ENCODE peak calls at places on chromosomes 16 and 17, in eight cellular contexts. One of them, this sample, is unnamed.

GRCh38 chr16:84190731-84191388 is at the start of gene ADAD2:
- DNase-seq in brain microvascular endothelial cell: no peak
- DNase-seq in lower lobe of right lung: no peak
- DNase-seq in GM13976: no peak
- DNase-seq in type B pancreatic cell: no peak
- DNase-seq in HCT116: peak
- DNase-seq in CD8-positive, alpha-beta T cell: no peak
- DNase-seq in activated B cell treated with CpG ODN at 0.5 μM for 24 hours: no peak
- DNase-seq in this sample: no peak

GRCh38 chr16:83253526-83253925 is 554.3 kb upstream of the HSBP1 start:
- DNase-seq in lower lobe of right lung: no peak
- DNase-seq in brain microvascular endothelial cell: no peak
- DNase-seq in GM13976: no peak
- DNase-seq in activated B cell treated with CpG ODN at 0.5 μM for 24 hours: no peak
- DNase-seq in type B pancreatic cell: no peak
- DNase-seq in CD8-positive, alpha-beta T cell: no peak
- DNase-seq in HCT116: no peak
- DNase-seq in this sample: no peak

GRCh38 chr16:54630284-54630967 is 300.2 kb upstream of the IRX5 start:
- DNase-seq in activated B cell treated with CpG ODN at 0.5 μM for 24 hours: no peak
- DNase-seq in brain microvascular endothelial cell: peak
- DNase-seq in GM13976: no peak
- DNase-seq in CD8-positive, alpha-beta T cell: no peak
- DNase-seq in HCT116: no peak
- DNase-seq in lower lobe of right lung: no peak
- DNase-seq in type B pancreatic cell: no peak
- DNase-seq in this sample: no peak

GRCh38 chr17:38326996-38327792 is 16.6 kb downstream of the GPR179 start:
- DNase-seq in CD8-positive, alpha-beta T cell: no peak
- DNase-seq in activated B cell treated with CpG ODN at 0.5 μM for 24 hours: no peak
- DNase-seq in lower lobe of right lung: no peak
- DNase-seq in GM13976: no peak
- DNase-seq in type B pancreatic cell: no peak
- DNase-seq in brain microvascular endothelial cell: no peak
- DNase-seq in HCT116: no peak
- DNase-seq in this sample: no peak

GRCh38 chr16:8867483-8868271 is 1.1 kb downstream of the CARHSP1 start:
- DNase-seq in GM13976: no peak
- DNase-seq in CD8-positive, alpha-beta T cell: no peak
- DNase-seq in lower lobe of right lung: no peak
- DNase-seq in activated B cell treated with CpG ODN at 0.5 μM for 24 hours: no peak
- DNase-seq in HCT116: no peak
- DNase-seq in type B pancreatic cell: no peak
- DNase-seq in brain microvascular endothelial cell: no peak
- DNase-seq in this sample: no peak

GRCh38 chr16:88633684-88634140 is 4.7 kb upstream of the IL17C start:
- DNase-seq in CD8-positive, alpha-beta T cell: peak
- DNase-seq in lower lobe of right lung: peak
- DNase-seq in activated B cell treated with CpG ODN at 0.5 μM for 24 hours: peak
- DNase-seq in HCT116: no peak
- DNase-seq in type B pancreatic cell: no peak
- DNase-seq in GM13976: peak
- DNase-seq in brain microvascular endothelial cell: peak
- DNase-seq in this sample: no peak

GRCh38 chr16:29779474-29779873 is 1.4 kb downstream of the ZG16 start:
- DNase-seq in type B pancreatic cell: no peak
- DNase-seq in HCT116: no peak
- DNase-seq in activated B cell treated with CpG ODN at 0.5 μM for 24 hours: no peak
- DNase-seq in GM13976: no peak
- DNase-seq in brain microvascular endothelial cell: no peak
- DNase-seq in CD8-positive, alpha-beta T cell: no peak
- DNase-seq in lower lobe of right lung: no peak
- DNase-seq in this sample: no peak

GRCh38 chr16:89291355-89291754 is 73.9 kb downstream of the ZNF778 start:
- DNase-seq in activated B cell treated with CpG ODN at 0.5 μM for 24 hours: no peak
- DNase-seq in CD8-positive, alpha-beta T cell: no peak
- DNase-seq in brain microvascular endothelial cell: no peak
- DNase-seq in GM13976: no peak
- DNase-seq in HCT116: no peak
- DNase-seq in type B pancreatic cell: no peak
- DNase-seq in lower lobe of right lung: no peak
- DNase-seq in this sample: no peak

GRCh38 chr16:50498756-50499155 is 49.4 kb upstream of the NKD1 start:
- DNase-seq in lower lobe of right lung: no peak
- DNase-seq in CD8-positive, alpha-beta T cell: no peak
- DNase-seq in HCT116: no peak
- DNase-seq in activated B cell treated with CpG ODN at 0.5 μM for 24 hours: no peak
- DNase-seq in GM13976: no peak
- DNase-seq in type B pancreatic cell: peak
- DNase-seq in brain microvascular endothelial cell: no peak
- DNase-seq in this sample: no peak

GRCh38 chr17:8001976-8002645 is at the start of gene GUCY2D:
- DNase-seq in HCT116: no peak
- DNase-seq in brain microvascular endothelial cell: no peak
- DNase-seq in type B pancreatic cell: no peak
- DNase-seq in GM13976: peak
- DNase-seq in CD8-positive, alpha-beta T cell: no peak
- DNase-seq in lower lobe of right lung: no peak
- DNase-seq in activated B cell treated with CpG ODN at 0.5 μM for 24 hours: no peak
- DNase-seq in this sample: no peak

GRCh38 chr17:81329279-81329926 is 34.3 kb upstream of the SLC38A10 start:
- DNase-seq in activated B cell treated with CpG ODN at 0.5 μM for 24 hours: no peak
- DNase-seq in brain microvascular endothelial cell: peak
- DNase-seq in HCT116: peak
- DNase-seq in CD8-positive, alpha-beta T cell: no peak
- DNase-seq in GM13976: peak
- DNase-seq in type B pancreatic cell: peak
- DNase-seq in lower lobe of right lung: peak
- DNase-seq in this sample: peak

GRCh38 chr16:13994239-13995106 is 74.5 kb downstream of the ERCC4 start:
- DNase-seq in brain microvascular endothelial cell: no peak
- DNase-seq in lower lobe of right lung: no peak
- DNase-seq in HCT116: no peak
- DNase-seq in GM13976: no peak
- DNase-seq in CD8-positive, alpha-beta T cell: no peak
- DNase-seq in activated B cell treated with CpG ODN at 0.5 μM for 24 hours: no peak
- DNase-seq in type B pancreatic cell: peak
- DNase-seq in this sample: no peak

GRCh38 chr16:88558457-88559442 is 11.5 kb upstream of the ZC3H18 start:
- DNase-seq in HCT116: peak
- DNase-seq in GM13976: no peak
- DNase-seq in activated B cell treated with CpG ODN at 0.5 μM for 24 hours: no peak
- DNase-seq in lower lobe of right lung: peak
- DNase-seq in brain microvascular endothelial cell: peak
- DNase-seq in CD8-positive, alpha-beta T cell: no peak
- DNase-seq in type B pancreatic cell: no peak
- DNase-seq in this sample: no peak

GRCh38 chr17:67544364-67544763 is 167.3 kb downstream of the PITPNC1 start:
- DNase-seq in lower lobe of right lung: no peak
- DNase-seq in GM13976: no peak
- DNase-seq in HCT116: no peak
- DNase-seq in activated B cell treated with CpG ODN at 0.5 μM for 24 hours: no peak
- DNase-seq in brain microvascular endothelial cell: no peak
- DNase-seq in CD8-positive, alpha-beta T cell: no peak
- DNase-seq in type B pancreatic cell: no peak
- DNase-seq in this sample: no peak

GRCh38 chr17:67542219-67543114 is 165.4 kb downstream of the PITPNC1 start:
- DNase-seq in CD8-positive, alpha-beta T cell: no peak
- DNase-seq in HCT116: no peak
- DNase-seq in type B pancreatic cell: no peak
- DNase-seq in activated B cell treated with CpG ODN at 0.5 μM for 24 hours: no peak
- DNase-seq in lower lobe of right lung: no peak
- DNase-seq in GM13976: no peak
- DNase-seq in brain microvascular endothelial cell: no peak
- DNase-seq in this sample: no peak

GRCh38 chr17:67548693-67549092 is 169.0 kb upstream of the NOL11 start:
- DNase-seq in CD8-positive, alpha-beta T cell: no peak
- DNase-seq in type B pancreatic cell: no peak
- DNase-seq in GM13976: no peak
- DNase-seq in HCT116: no peak
- DNase-seq in activated B cell treated with CpG ODN at 0.5 μM for 24 hours: no peak
- DNase-seq in brain microvascular endothelial cell: no peak
- DNase-seq in lower lobe of right lung: no peak
- DNase-seq in this sample: no peak

GRCh38 chr17:67549787-67550186 is 167.9 kb upstream of the NOL11 start:
- DNase-seq in HCT116: no peak
- DNase-seq in type B pancreatic cell: no peak
- DNase-seq in GM13976: no peak
- DNase-seq in brain microvascular endothelial cell: no peak
- DNase-seq in activated B cell treated with CpG ODN at 0.5 μM for 24 hours: no peak
- DNase-seq in CD8-positive, alpha-beta T cell: no peak
- DNase-seq in lower lobe of right lung: no peak
- DNase-seq in this sample: no peak

DNA sequence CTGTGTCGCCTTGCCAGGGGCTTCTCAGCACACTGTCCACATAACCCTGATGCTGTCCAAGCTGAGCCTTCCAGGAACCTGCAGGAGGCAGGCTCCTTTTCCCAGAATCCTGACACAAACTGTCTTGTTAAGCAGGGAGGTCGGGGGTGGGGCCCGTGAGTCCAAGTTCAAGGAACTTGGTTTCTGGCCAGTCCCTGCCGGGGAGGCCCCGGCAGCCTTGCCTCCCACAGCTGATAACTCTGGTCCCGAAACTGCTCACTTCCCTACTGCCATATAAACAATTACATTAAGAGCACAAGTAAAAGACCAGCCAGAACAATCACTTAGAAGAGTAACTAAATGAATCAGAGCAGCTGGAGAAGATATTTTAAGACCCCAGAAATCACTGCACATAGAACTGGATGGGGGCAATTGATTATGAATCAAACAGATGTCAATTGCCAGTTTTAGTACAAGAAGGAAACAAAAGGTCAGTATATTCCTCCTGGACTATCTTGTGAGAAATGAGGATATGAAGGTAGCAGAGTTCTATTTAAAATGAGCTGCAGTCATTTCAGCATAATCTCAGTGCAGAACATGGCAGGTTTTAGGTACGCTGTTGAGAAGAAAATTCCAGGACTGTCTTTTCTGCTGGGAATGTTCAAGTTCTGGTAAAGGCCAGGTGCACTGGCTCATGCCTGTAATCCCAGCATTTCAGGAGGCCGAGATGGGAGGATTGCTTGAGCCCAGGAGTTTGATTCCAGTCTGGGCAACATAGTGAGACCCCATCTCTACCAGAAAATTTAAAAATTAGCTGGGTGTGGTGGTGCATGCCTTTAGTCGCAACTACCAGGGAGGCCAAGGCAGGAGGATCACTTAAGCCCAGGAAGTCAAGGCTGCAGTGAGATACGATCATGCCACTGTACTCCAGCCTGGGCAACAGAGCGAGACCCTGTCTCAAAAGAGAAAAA is 169.8 kb downstream of the PITPNC1 start:
- DNase-seq in HCT116: no peak
- DNase-seq in CD8-positive, alpha-beta T cell: no peak
- DNase-seq in GM13976: peak
- DNase-seq in type B pancreatic cell: no peak
- DNase-seq in activated B cell treated with CpG ODN at 0.5 μM for 24 hours: no peak
- DNase-seq in brain microvascular endothelial cell: peak
- DNase-seq in lower lobe of right lung: peak
- DNase-seq in this sample: no peak
- TF ChIP-seq CTCF in HCT116: no peak
- TF ChIP-seq CTCF in CD8-positive, alpha-beta T cell: no peak
- TF ChIP-seq CTCF in GM13976: no peak
- TF ChIP-seq CTCF in type B pancreatic cell: no peak
- TF ChIP-seq CTCF in activated B cell treated with CpG ODN at 0.5 μM for 24 hours: no peak
- TF ChIP-seq CTCF in brain microvascular endothelial cell: peak
- TF ChIP-seq CTCF in lower lobe of right lung: no peak
- TF ChIP-seq CTCF in this sample: no peak

GRCh38 chr17:54426287-54426886 is 474.3 kb upstream of the TOM1L1 start:
- DNase-seq in HCT116: no peak
- DNase-seq in lower lobe of right lung: no peak
- DNase-seq in activated B cell treated with CpG ODN at 0.5 μM for 24 hours: no peak
- DNase-seq in type B pancreatic cell: no peak
- DNase-seq in brain microvascular endothelial cell: no peak
- DNase-seq in CD8-positive, alpha-beta T cell: no peak
- DNase-seq in GM13976: no peak
- DNase-seq in this sample: no peak
- TF ChIP-seq CTCF in HCT116: peak
- TF ChIP-seq CTCF in lower lobe of right lung: peak
- TF ChIP-seq CTCF in activated B cell treated with CpG ODN at 0.5 μM for 24 hours: no peak
- TF ChIP-seq CTCF in type B pancreatic cell: peak
- TF ChIP-seq CTCF in brain microvascular endothelial cell: no peak
- TF ChIP-seq CTCF in CD8-positive, alpha-beta T cell: no peak
- TF ChIP-seq CTCF in GM13976: peak
- TF ChIP-seq CTCF in this sample: no peak

DNA sequence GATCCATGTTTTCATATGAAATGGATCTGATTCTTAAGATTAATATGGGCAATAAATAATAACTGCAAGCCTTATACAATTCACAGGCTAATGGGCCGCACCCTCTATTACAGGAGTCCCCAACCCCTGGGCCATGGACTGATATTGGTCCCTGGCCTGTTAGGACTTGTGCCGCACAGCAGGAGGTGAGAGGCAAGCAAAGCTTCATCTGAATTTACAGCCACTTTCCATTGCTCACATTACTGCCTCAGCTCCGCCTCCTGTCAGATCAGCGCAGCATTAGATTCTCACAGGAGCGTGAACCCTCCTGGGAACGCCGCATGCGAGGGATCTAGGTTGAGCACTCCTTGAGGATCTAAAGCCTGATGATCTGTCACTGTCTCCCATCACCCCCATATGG is 26.8 kb downstream of the METTL16 start:
- DNase-seq in lower lobe of right lung: no peak
- DNase-seq in GM13976: no peak
- DNase-seq in HCT116: no peak
- DNase-seq in CD8-positive, alpha-beta T cell: no peak
- DNase-seq in brain microvascular endothelial cell: no peak
- DNase-seq in type B pancreatic cell: no peak
- DNase-seq in activated B cell treated with CpG ODN at 0.5 μM for 24 hours: no peak
- DNase-seq in this sample: no peak
- TF ChIP-seq CTCF in lower lobe of right lung: no peak
- TF ChIP-seq CTCF in GM13976: no peak
- TF ChIP-seq CTCF in HCT116: no peak
- TF ChIP-seq CTCF in CD8-positive, alpha-beta T cell: no peak
- TF ChIP-seq CTCF in brain microvascular endothelial cell: no peak
- TF ChIP-seq CTCF in type B pancreatic cell: no peak
- TF ChIP-seq CTCF in activated B cell treated with CpG ODN at 0.5 μM for 24 hours: no peak
- TF ChIP-seq CTCF in this sample: no peak

GRCh38 chr17:50214986-50215730 is 13.7 kb upstream of the COL1A1 start:
- DNase-seq in GM13976: no peak
- DNase-seq in CD8-positive, alpha-beta T cell: no peak
- DNase-seq in brain microvascular endothelial cell: no peak
- DNase-seq in lower lobe of right lung: no peak
- DNase-seq in activated B cell treated with CpG ODN at 0.5 μM for 24 hours: no peak
- DNase-seq in type B pancreatic cell: no peak
- DNase-seq in HCT116: no peak
- DNase-seq in this sample: no peak

GRCh38 chr17:50212121-50212843 is 10.9 kb upstream of the COL1A1 start:
- DNase-seq in activated B cell treated with CpG ODN at 0.5 μM for 24 hours: no peak
- DNase-seq in brain microvascular endothelial cell: no peak
- DNase-seq in type B pancreatic cell: peak
- DNase-seq in GM13976: no peak
- DNase-seq in HCT116: no peak
- DNase-seq in lower lobe of right lung: no peak
- DNase-seq in CD8-positive, alpha-beta T cell: no peak
- DNase-seq in this sample: no peak

GRCh38 chr17:50210249-50211225 is 9.1 kb upstream of the COL1A1 start:
- DNase-seq in brain microvascular endothelial cell: peak
- DNase-seq in CD8-positive, alpha-beta T cell: no peak
- DNase-seq in GM13976: no peak
- DNase-seq in activated B cell treated with CpG ODN at 0.5 μM for 24 hours: no peak
- DNase-seq in lower lobe of right lung: no peak
- DNase-seq in HCT116: no peak
- DNase-seq in type B pancreatic cell: peak
- DNase-seq in this sample: peak

GRCh38 chr17:50211249-50212120 is 10.1 kb upstream of the COL1A1 start:
- DNase-seq in CD8-positive, alpha-beta T cell: no peak
- DNase-seq in type B pancreatic cell: peak
- DNase-seq in brain microvascular endothelial cell: no peak
- DNase-seq in GM13976: no peak
- DNase-seq in HCT116: no peak
- DNase-seq in activated B cell treated with CpG ODN at 0.5 μM for 24 hours: no peak
- DNase-seq in lower lobe of right lung: no peak
- DNase-seq in this sample: no peak

GRCh38 chr17:50213026-50214015 is 11.9 kb upstream of the COL1A1 start:
- DNase-seq in HCT116: no peak
- DNase-seq in CD8-positive, alpha-beta T cell: peak
- DNase-seq in brain microvascular endothelial cell: no peak
- DNase-seq in activated B cell treated with CpG ODN at 0.5 μM for 24 hours: no peak
- DNase-seq in type B pancreatic cell: no peak
- DNase-seq in lower lobe of right lung: no peak
- DNase-seq in GM13976: peak
- DNase-seq in this sample: peak
- TF ChIP-seq CTCF in HCT116: peak
- TF ChIP-seq CTCF in CD8-positive, alpha-beta T cell: no peak
- TF ChIP-seq CTCF in brain microvascular endothelial cell: peak
- TF ChIP-seq CTCF in activated B cell treated with CpG ODN at 0.5 μM for 24 hours: no peak
- TF ChIP-seq CTCF in type B pancreatic cell: no peak
- TF ChIP-seq CTCF in lower lobe of right lung: no peak
- TF ChIP-seq CTCF in GM13976: peak
- TF ChIP-seq CTCF in this sample: no peak